ENCODE peak calls at places on chromosomes 4 and X, in nine cellular contexts. J is sciatic nerve; X is naive thymus-derived CD8-positive, alpha-beta T cell; H is NAMALWA; P is astrocyte of the spinal cord; T is CD4-positive, alpha-beta memory T cell; C is SK-MEL-5; I is GM10248; O is stimulated activated CD8-positive, alpha-beta memory T cell treated with anti-CD3 and anti-CD28 coated beads, Interleukin-2, amount 100 ng/mL, for 48 hours. W is an unnamed sample.

GRCh38 chr4:125433453-125433852 is 118.7 kb downstream of the FAT4 start:
- DNase-seq in C (no peak), H (no peak), T (no peak), O (no peak), I (no peak), P (peak; percentile 58), X (no peak), J (no peak), W (no peak)

GRCh38 chr4:129453524-129453923 is 357.6 kb downstream of the C4orf33 start:
- DNase-seq in J (no peak), X (no peak), C (no peak), O (no peak), T (no peak), I (no peak), P (no peak), H (no peak), W (no peak)

GRCh38 chr4:132860976-132861375 is 288.1 kb upstream of the PCDH10 start:
- DNase-seq in O (no peak), T (no peak), H (no peak), X (no peak), P (no peak), I (no peak), J (no peak), C (no peak), W (no peak)

GRCh38 chrX:30577362-30577961 is at the start of gene TASL:
- DNase-seq in C (no peak), J (no peak), H (peak; percentile 88), I (peak; percentile 71), O (no peak), X (peak; percentile 30), T (peak; percentile 43), P (no peak), W (peak; percentile 77)

GRCh38 chrX:125131146-125131545 is 188.5 kb upstream of the TEX13C start:
- DNase-seq in H (peak; percentile 1), C (peak; percentile 41), X (no peak), O (no peak), I (no peak), T (no peak), J (no peak), P (no peak), W (no peak)

GRCh38 chrX:119421306-119421705 is 22.2 kb downstream of the SLC25A43 start:
- DNase-seq in C (no peak), P (no peak), H (no peak), T (no peak), J (no peak), X (no peak), O (no peak), I (no peak), W (no peak)

GRCh38 chr4:184806246-184806550 is 19.6 kb downstream of the ACSL1 start:
- DNase-seq in T (no peak), P (no peak), C (no peak), X (no peak), O (no peak), I (no peak), J (no peak), H (no peak), W (no peak)

GRCh38 chrX:20015422-20015821 is 24.6 kb upstream of the BCLAF3 start:
- DNase-seq in I (no peak), H (no peak), C (no peak), P (no peak), T (no peak), J (no peak), X (no peak), O (no peak), W (no peak)

GRCh38 chr4:5128569-5128968 is 77.3 kb downstream of the STK32B start:
- DNase-seq in P (no peak), O (no peak), T (no peak), I (no peak), J (no peak), H (no peak), X (no peak), C (no peak), W (no peak)

GRCh38 chrX:108186811-108187210 is 95.2 kb downstream of the ATG4A start:
- DNase-seq in T (no peak), C (peak; percentile 7), I (no peak), O (no peak), H (no peak), P (peak; percentile 89), J (no peak), X (no peak), W (no peak)

GRCh38 chrX:43612400-43612799 is 43.7 kb upstream of the MAOA start:
- DNase-seq in X (no peak), T (no peak), J (no peak), I (no peak), O (no peak), P (no peak), C (no peak), H (no peak), W (no peak)

GRCh38 chr4:16222957-16223527 is 3.2 kb downstream of the TAPT1 start:
- DNase-seq in T (no peak), C (no peak), X (no peak), J (no peak), O (no peak), H (no peak), P (no peak), I (no peak), W (no peak)

GRCh38 chrX:130560558-130560957 is 158.8 kb downstream of the RBMX2 start:
- DNase-seq in X (no peak), C (no peak), T (no peak), H (no peak), P (no peak), O (no peak), J (no peak), I (no peak), W (no peak)

GRCh38 chrX:107714196-107714811 is 61.3 kb downstream of the TSC22D3 start:
- DNase-seq in H (no peak), I (no peak), P (peak; percentile 31), J (peak; percentile 53), O (no peak), T (peak; percentile 40), X (peak; percentile 39), C (no peak), W (no peak)

GRCh38 chr4:3765271-3766206 is 646 bp upstream of the ADRA2C start:
- DNase-seq in T (no peak), J (no peak), H (no peak), X (no peak), P (peak; percentile 14), C (peak; percentile 58), I (no peak), O (no peak), W (no peak)

GRCh38 chrX:136816970-136817369 is 36.2 kb upstream of the ARHGEF6 start:
- DNase-seq in H (no peak), T (no peak), C (no peak), P (peak; percentile 13), O (no peak), J (no peak), X (no peak), I (no peak), W (no peak)

GRCh38 chr4:142844782-142845181 is 1.3 kb downstream of the INPP4B start:
- DNase-seq in C (no peak), J (no peak), X (no peak), O (no peak), H (no peak), T (no peak), P (no peak), I (no peak), W (no peak)

GRCh38 chr4:123559955-123560669 is 163.5 kb downstream of the SPRY1 start:
- DNase-seq in I (no peak), C (no peak), X (no peak), H (no peak), J (no peak), O (no peak), P (peak; percentile 49), T (no peak), W (no peak)

GRCh38 chr4:72313121-72313520 is 255.9 kb downstream of the ADAMTS3 start:
- DNase-seq in C (peak; percentile 63), J (no peak), I (no peak), O (no peak), H (no peak), P (no peak), T (no peak), X (no peak), W (no peak)

GRCh38 chrX:115177941-115178340 is 11.3 kb upstream of the RBMXL3 start:
- DNase-seq in J (no peak), I (no peak), H (no peak), O (no peak), X (no peak), T (no peak), C (no peak), P (peak; percentile 4), W (no peak)

GRCh38 chrX:19373034-19373891 is 29.5 kb downstream of the PDHA1 start:
- DNase-seq in J (no peak), T (no peak), H (no peak), O (no peak), P (no peak), C (no peak), I (no peak), X (no peak), W (no peak)

GRCh38 chrX:49171752-49172279 is at the start of gene PLP2:
- DNase-seq in J (no peak), I (peak; percentile 50), O (peak; percentile 71), H (peak; percentile 71), X (peak; percentile 60), T (peak; percentile 83), C (no peak), P (peak; percentile 46), W (no peak)

GRCh38 chr4:42396361-42397255 is 680 bp upstream of the SHISA3 start:
- DNase-seq in T (no peak), J (no peak), C (no peak), P (peak; percentile 10), I (no peak), X (no peak), H (no peak), O (no peak), W (no peak)

GRCh38 chr4:1401409-1402020 is 4.7 kb downstream of the NKX1-1 start:
- DNase-seq in J (peak; percentile 41), T (no peak), I (no peak), C (no peak), X (no peak), H (no peak), O (no peak), P (no peak), W (no peak)

GRCh38 chrX:13077168-13077567 is 32.7 kb upstream of the FAM9C start:
- DNase-seq in J (no peak), C (no peak), H (no peak), P (no peak), T (peak; percentile 51), I (no peak), O (no peak), X (no peak), W (no peak)

GRCh38 chr4:52932586-52933482 is 70.7 kb downstream of the RASL11B start:
- DNase-seq in I (no peak), P (peak; percentile 82), O (no peak), J (no peak), C (no peak), H (no peak), X (no peak), T (no peak), W (no peak)

GRCh38 chrX:15334561-15334960 is 762 bp downstream of the PIGA start:
- DNase-seq in X (peak; percentile 4), O (no peak), H (peak; percentile 4), J (no peak), C (no peak), I (peak; percentile 13), P (peak; percentile 19), T (peak; percentile 61), W (no peak)

GRCh38 chrX:426881-427280 is 40.2 kb upstream of the PPP2R3B start:
- DNase-seq in I (no peak), O (no peak), H (no peak), C (no peak), T (no peak), J (no peak), P (no peak), X (no peak), W (no peak)

GRCh38 chr4:149972407-149972806 is 105.8 kb upstream of the DCLK2 start:
- DNase-seq in C (no peak), O (no peak), P (no peak), J (no peak), T (no peak), I (no peak), X (no peak), H (no peak), W (no peak)

GRCh38 chr4:55854132-55854531 is 684 bp downstream of the EXOC1 start:
- DNase-seq in J (no peak), X (no peak), H (peak; percentile 46), I (no peak), C (no peak), P (no peak), O (no peak), T (no peak), W (no peak)

GRCh38 chrX:19643203-19643602 is 127.9 kb upstream of the MAP3K15 start:
- DNase-seq in C (no peak), T (no peak), I (no peak), J (no peak), H (no peak), O (no peak), P (no peak), X (no peak), W (no peak)

W was measured in GM12864.